ENCODE peak calls at places on chromosomes 5 and 9, in nine cellular contexts. Z is endothelial cell of umbilical vein, F is upper lobe of right lung, B is fibroblast of lung, E is HCT116, V is pancreas, K is neural progenitor cell, J is astrocyte, M is stomach. H is an unnamed sample.

GRCh38 chr5:98927242-98927987 is 1.4 kb downstream of the CHD1 start:
- DNase-seq in Z (peak; percentile 84), F (no peak), B (peak; percentile 64), E (no peak), V (no peak), K (peak; percentile 51), J (peak; percentile 72), M (no peak), H (peak; percentile 65)

GRCh38 chr9:84397151-84397728 is 56.7 kb upstream of the SLC28A3 start:
- DNase-seq in Z (peak; percentile 69), F (no peak), B (peak; percentile 72), E (peak; percentile 58), V (peak; percentile 81), K (peak; percentile 82), J (peak; percentile 20), M (peak; percentile 75), H (peak; percentile 53)

GRCh38 chr5:147805030-147805454 is 22.5 kb upstream of the JAKMIP2 start:
- DNase-seq in Z (no peak), F (peak; percentile 73), B (peak; percentile 53), E (no peak), V (no peak), K (no peak), J (no peak), M (no peak), H (no peak)

GRCh38 chr9:132210472-132211145 is 48.8 kb downstream of the NTNG2 start:
- DNase-seq in Z (no peak), F (no peak), B (peak; percentile 20), E (no peak), V (no peak), K (no peak), J (peak; percentile 83), M (no peak), H (no peak)

GRCh38 chr5:164073013-164073535 is 567.7 kb downstream of the MAT2B start:
- DNase-seq in Z (no peak), F (no peak), B (no peak), E (no peak), V (no peak), K (no peak), J (no peak), M (no peak), H (no peak)

GRCh38 chr9:108720191-108720642 is 135.6 kb downstream of the ACTL7B start:
- DNase-seq in Z (no peak), F (no peak), B (no peak), E (no peak), V (no peak), K (no peak), J (no peak), M (no peak), H (no peak)

GRCh38 chr5:1004598-1005361 is 3.8 kb upstream of the NKD2 start:
- DNase-seq in Z (peak; percentile 28), F (peak; percentile 87), B (no peak), E (no peak), V (peak; percentile 62), K (peak; percentile 80), J (no peak), M (peak; percentile 66), H (peak; percentile 87)

GRCh38 chr5:3361811-3362605 is 233.6 kb upstream of the IRX1 start:
- DNase-seq in Z (no peak), F (no peak), B (no peak), E (no peak), V (no peak), K (no peak), J (no peak), M (no peak), H (no peak)

GRCh38 chr5:99019812-99020697 is 91.2 kb upstream of the CHD1 start:
- DNase-seq in Z (peak; percentile 93), F (no peak), B (peak; percentile 88), E (peak; percentile 65), V (no peak), K (no peak), J (peak; percentile 94), M (no peak), H (no peak)

GRCh38 chr9:121344062-121344696 is 25.9 kb downstream of the STOM start:
- DNase-seq in Z (no peak), F (no peak), B (no peak), E (no peak), V (no peak), K (no peak), J (no peak), M (no peak), H (no peak)

GRCh38 chr5:104598285-104598684 is 1035.7 kb upstream of the NUDT12 start:
- DNase-seq in Z (no peak), F (no peak), B (no peak), E (no peak), V (no peak), K (no peak), J (no peak), M (no peak), H (no peak)

GRCh38 chr5:17114715-17115599 is 102.5 kb upstream of the BASP1 start:
- DNase-seq in Z (no peak), F (no peak), B (no peak), E (no peak), V (no peak), K (no peak), J (no peak), M (no peak), H (no peak)

GRCh38 chr5:127962491-127962890 is 121.1 kb upstream of the SLC12A2 start:
- DNase-seq in Z (no peak), F (no peak), B (no peak), E (no peak), V (no peak), K (no peak), J (no peak), M (no peak), H (no peak)

GRCh38 chr5:127961006-127961763 is 122.4 kb upstream of the SLC12A2 start:
- DNase-seq in Z (peak; percentile 71), F (no peak), B (no peak), E (no peak), V (no peak), K (no peak), J (no peak), M (no peak), H (peak; percentile 32)

GRCh38 chr5:127963931-127964330 is 119.6 kb upstream of the SLC12A2 start:
- DNase-seq in Z (no peak), F (no peak), B (peak; percentile 73), E (no peak), V (no peak), K (no peak), J (no peak), M (no peak), H (no peak)

GRCh38 chr5:127961764-127962148 is 121.8 kb upstream of the SLC12A2 start:
- DNase-seq in Z (no peak), F (no peak), B (no peak), E (no peak), V (no peak), K (no peak), J (no peak), M (no peak), H (no peak)

GRCh38 chr5:127963233-127963632 is 120.3 kb upstream of the SLC12A2 start:
- DNase-seq in Z (no peak), F (no peak), B (no peak), E (no peak), V (no peak), K (no peak), J (no peak), M (no peak), H (no peak)
- H3K4me1 ChIP-seq in Z (peaks cover 36% of the 10 kb centered on the region), F (peaks cover 19% of the 10 kb centered on the region), B (peaks cover 4% of the 10 kb centered on the region), E (peaks cover 18% of the 10 kb centered on the region), V (peaks cover 19% of the 10 kb centered on the region), K (peaks cover 15% of the 10 kb centered on the region), J (peaks cover 14% of the 10 kb centered on the region), M (peaks cover 45% of the 10 kb centered on the region), H (peaks cover 37% of the 10 kb centered on the region)

GRCh38 chr5:131169810-131170539 is 769 bp upstream of the LYRM7 start:
- DNase-seq in Z (no peak), F (no peak), B (no peak), E (no peak), V (no peak), K (no peak), J (no peak), M (no peak), H (no peak)

GRCh38 chr5:131167615-131168014 is 2.6 kb upstream of the HINT1 start:
- DNase-seq in Z (no peak), F (no peak), B (no peak), E (no peak), V (no peak), K (no peak), J (no peak), M (no peak), H (no peak)

GRCh38 chr5:131164161-131164930 is 710 bp downstream of the HINT1 start:
- DNase-seq in Z (peak; percentile 70), F (peak; percentile 86), B (peak; percentile 79), E (no peak), V (peak; percentile 70), K (peak; percentile 86), J (peak; percentile 74), M (peak; percentile 74), H (peak; percentile 45)

GRCh38 chr5:131163315-131164119 is 1.5 kb downstream of the HINT1 start:
- DNase-seq in Z (peak; percentile 41), F (no peak), B (peak; percentile 48), E (no peak), V (no peak), K (peak; percentile 6), J (peak; percentile 27), M (no peak), H (no peak)

DNA sequence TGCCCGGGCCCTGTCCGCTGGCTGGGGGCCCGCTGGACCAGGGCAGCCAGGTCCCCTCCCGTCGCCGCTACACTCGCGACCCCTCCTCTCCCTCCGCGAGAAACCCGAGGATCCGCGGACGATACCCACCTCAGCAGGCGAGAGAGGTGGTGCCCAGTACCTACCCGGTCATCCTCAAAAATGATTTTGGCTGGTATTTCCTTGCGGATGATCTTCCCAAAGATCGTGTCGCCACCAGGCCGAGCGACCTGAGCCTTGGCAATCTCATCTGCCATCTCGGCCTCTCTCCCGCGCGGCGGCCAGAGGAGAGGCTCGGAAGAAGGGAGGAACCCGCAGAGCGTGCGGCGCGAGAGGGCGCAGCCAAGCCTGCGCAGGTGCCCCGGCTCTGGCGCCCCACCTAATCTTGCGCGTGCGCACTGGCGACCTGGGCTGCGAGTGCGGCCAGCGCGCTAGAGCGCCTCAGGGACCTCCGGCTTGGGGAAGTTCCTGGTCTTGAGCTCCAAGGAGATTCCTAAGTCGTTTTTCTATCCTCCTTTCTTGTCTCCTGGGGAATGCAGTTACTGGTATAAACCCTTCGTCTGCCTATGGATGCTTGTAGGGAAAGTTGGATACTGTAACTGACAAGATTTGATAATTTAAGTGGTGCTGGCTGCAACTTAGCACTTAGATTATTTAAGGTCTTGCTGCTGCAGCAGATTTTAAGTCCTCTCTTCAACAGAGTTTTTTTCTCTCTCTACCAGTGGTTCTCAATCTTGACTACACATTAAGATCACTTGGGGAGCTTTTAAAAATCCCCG is at the start of gene HINT1:
- DNase-seq in Z (peak; percentile 91), F (peak; percentile 98), B (peak; percentile 86), E (peak; percentile 79), V (peak; percentile 93), K (peak; percentile 98), J (peak; percentile 68), M (peak; percentile 96), H (peak; percentile 89)
- TF ChIP-seq CTCF in Z (no peak), F (peak; percentile 8), B (peak; percentile 22), E (no peak), V (no peak), K (peak; percentile 4), J (no peak), M (no peak), H (no peak)

GRCh38 chr9:133449760-133450159 is 10.0 kb upstream of the CACFD1 start:
- DNase-seq in Z (no peak), F (peak; percentile 79), B (no peak), E (peak; percentile 58), V (peak; percentile 74), K (no peak), J (peak; percentile 8), M (peak; percentile 90), H (no peak)
- H3K27ac ChIP-seq in Z (no peak overlapping the region), F (no peak overlapping the region), B (no peak overlapping the region), E (peak overlapping the region; percentile 49), V (peak overlapping the region; percentile 33), K (no peak overlapping the region), J (no peak overlapping the region), M (peak overlapping the region; percentile 29), H (no peak overlapping the region)

GRCh38 chr9:76876098-76876497 is 29.8 kb downstream of the PRUNE2 start:
- DNase-seq in Z (no peak), F (no peak), B (peak; percentile 23), E (no peak), V (no peak), K (no peak), J (no peak), M (no peak), H (no peak)
- H3K4me1 ChIP-seq in Z (no peaks in the 10 kb centered on the region), F (no peaks in the 10 kb centered on the region), B (peaks cover 3% of the 10 kb centered on the region), E (no peaks in the 10 kb centered on the region), V (peaks cover 5% of the 10 kb centered on the region), K (peaks cover 31% of the 10 kb centered on the region), J (peaks cover 4% of the 10 kb centered on the region), M (no peaks in the 10 kb centered on the region), H (no peaks in the 10 kb centered on the region)